ENCODE peak calls at places on chromosomes 11 and 22, in nine cellular contexts. H, V, P, D, C, W, O, N and L are unnamed samples.

GRCh38 chr11:41926339-41926738 is 466.9 kb upstream of the LRRC4C start:
- DNase-seq in H (no peak), C (no peak), P (no peak), V (no peak), N (no peak), O (no peak), D (no peak), W (no peak), L (no peak)

GRCh38 chr11:1935156-1936071 is 11.7 kb upstream of the MRPL23 start:
- DNase-seq in N (no peak), H (no peak), P (no peak), O (no peak), C (peak), W (no peak), D (no peak), V (no peak), L (no peak)

GRCh38 chr11:62922653-62923371 is 1.6 kb upstream of the CHRM1 start:
- DNase-seq in P (no peak), H (no peak), D (no peak), V (no peak), W (no peak), N (no peak), C (no peak), O (peak), L (no peak)

GRCh38 chr11:121894581-121894980 is 221.4 kb downstream of the BLID start:
- DNase-seq in O (no peak), N (no peak), W (no peak), H (no peak), V (peak), C (no peak), D (no peak), P (no peak), L (no peak)

GRCh38 chr22:38214248-38215056 is 12.7 kb downstream of the MAFF start:
- DNase-seq in O (no peak), D (peak), C (peak), H (peak), V (peak), N (no peak), P (no peak), W (no peak), L (no peak)

GRCh38 chr11:59152312-59152967 is 9.8 kb downstream of the FAM111A start:
- DNase-seq in O (no peak), P (no peak), W (no peak), V (no peak), N (no peak), D (no peak), H (no peak), C (no peak), L (no peak)

GRCh38 chr11:41920374-41920773 is 460.9 kb upstream of the LRRC4C start:
- DNase-seq in H (no peak), D (no peak), P (no peak), N (no peak), O (no peak), V (no peak), W (no peak), C (no peak), L (no peak)

GRCh38 chr22:31944700-31945477 is 554 bp downstream of the YWHAH start:
- DNase-seq in H (peak), N (no peak), D (no peak), P (no peak), W (no peak), V (peak), O (peak), C (peak), L (peak)

GRCh38 chr11:9130297-9130696 is 38.9 kb upstream of the SCUBE2 start:
- DNase-seq in V (no peak), W (no peak), P (no peak), N (no peak), O (no peak), D (no peak), H (no peak), C (no peak), L (no peak)

GRCh38 chr11:59197990-59198389 is 14.7 kb downstream of the MPEG1 start:
- DNase-seq in W (no peak), P (no peak), N (peak), H (no peak), V (peak), D (no peak), O (peak), C (peak), L (no peak)